ENCODE peak calls at places on chromosomes 16 and 17, in eight cellular contexts. Q is NCI-H345; U is midbrain; V is cardiac muscle cell; Y is NCI-H1105; O is A549; J is CD8-positive, alpha-beta T cell; L is cardiac fibroblast. G is an unnamed sample.
A peak's percentile ranks its signal among the peaks of the same experiment; 100 is the strongest.

GRCh38 chr16:88303890-88304819 is 78.6 kb upstream of the ZNF469 start:
- DNase-seq in Q (no peak), U (no peak), V (peak; percentile 95), Y (no peak), O (no peak), J (no peak), L (peak; percentile 93), G (no peak)

GRCh38 chr17:21177854-21178600 is 35.9 kb downstream of the TMEM11 start:
- DNase-seq in Q (no peak), U (no peak), V (no peak), Y (no peak), O (no peak), J (no peak), L (no peak), G (no peak)

GRCh38 chr17:83079340-83079747 is at the start of gene METRNL:
- DNase-seq in Q (peak; percentile 78), U (peak; percentile 59), V (peak; percentile 79), Y (no peak), O (peak; percentile 66), J (peak; percentile 64), L (peak; percentile 81), G (peak; percentile 55)

GRCh38 chr16:89153848-89154271 is 17.7 kb upstream of the CDH15 start:
- DNase-seq in Q (no peak), U (no peak), V (no peak), Y (no peak), O (no peak), J (no peak), L (no peak), G (no peak)

GRCh38 chr17:52106070-52106469 is 52.4 kb downstream of the CA10 start:
- DNase-seq in Q (no peak), U (no peak), V (no peak), Y (no peak), O (no peak), J (no peak), L (no peak), G (no peak)

GRCh38 chr17:78394209-78394608 is 15.8 kb downstream of the PGS1 start:
- DNase-seq in Q (peak; percentile 99), U (no peak), V (no peak), Y (peak; percentile 92), O (no peak), J (no peak), L (no peak), G (no peak)

GRCh38 chr16:56356276-56357241 is 68.8 kb downstream of the AMFR start:
- DNase-seq in Q (no peak), U (peak; percentile 82), V (peak; percentile 94), Y (peak; percentile 26), O (peak; percentile 85), J (peak; percentile 54), L (peak; percentile 91), G (peak; percentile 77)

GRCh38 chr17:62616993-62617893 is 10.2 kb upstream of the MRC2 start:
- DNase-seq in Q (no peak), U (no peak), V (no peak), Y (no peak), O (no peak), J (no peak), L (no peak), G (no peak)

GRCh38 chr17:82548681-82549303 is 29.3 kb downstream of the FOXK2 start:
- DNase-seq in Q (no peak), U (no peak), V (peak; percentile 21), Y (no peak), O (no peak), J (peak; percentile 23), L (no peak), G (no peak)

GRCh38 chr17:4497101-4497824 is 1.4 kb upstream of the SPNS2 start:
- DNase-seq in Q (no peak), U (no peak), V (no peak), Y (no peak), O (no peak), J (no peak), L (no peak), G (no peak)

GRCh38 chr16:85759136-85759535 is 8.2 kb upstream of the C16orf74 start:
- DNase-seq in Q (no peak), U (no peak), V (no peak), Y (no peak), O (no peak), J (no peak), L (no peak), G (no peak)

GRCh38 chr17:74757502-74757901 is 9.1 kb downstream of the NHERF1 start:
- DNase-seq in Q (no peak), U (peak; percentile 42), V (peak; percentile 44), Y (no peak), O (no peak), J (no peak), L (no peak), G (no peak)

GRCh38 chr17:27244481-27245223 is 49.3 kb upstream of the WSB1 start:
- DNase-seq in Q (no peak), U (peak; percentile 55), V (peak; percentile 99), Y (no peak), O (peak; percentile 58), J (no peak), L (peak; percentile 99), G (peak; percentile 68)

GRCh38 chr17:9934354-9934753 is 29.3 kb upstream of the RCVRN start:
- DNase-seq in Q (no peak), U (no peak), V (no peak), Y (no peak), O (no peak), J (no peak), L (no peak), G (no peak)

GRCh38 chr16:3971261-3971660 is 90.7 kb upstream of the CREBBP start:
- DNase-seq in Q (no peak), U (no peak), V (peak; percentile 58), Y (no peak), O (peak; percentile 32), J (no peak), L (peak; percentile 68), G (no peak)

GRCh38 chr16:81170824-81171223 is 67.7 kb upstream of the BCO1 start:
- DNase-seq in Q (no peak), U (no peak), V (no peak), Y (no peak), O (no peak), J (no peak), L (no peak), G (no peak)

GRCh38 chr16:30184430-30185140 is 1.2 kb downstream of the CORO1A start:
- DNase-seq in Q (peak; percentile 93), U (no peak), V (no peak), Y (peak; percentile 53), O (no peak), J (peak; percentile 48), L (no peak), G (no peak)

GRCh38 chr16:81881228-81881627 is 102.1 kb downstream of the PLCG2 start:
- DNase-seq in Q (no peak), U (no peak), V (no peak), Y (no peak), O (no peak), J (no peak), L (no peak), G (no peak)

GRCh38 chr16:3086596-3087242 is 12.4 kb downstream of the ZSCAN10 start:
- DNase-seq in Q (no peak), U (no peak), V (peak; percentile 41), Y (no peak), O (no peak), J (peak; percentile 26), L (peak; percentile 7), G (no peak)

GRCh38 chr17:14156689-14157088 is 80.0 kb downstream of the CDRT15 start:
- DNase-seq in Q (no peak), U (no peak), V (peak; percentile 29), Y (no peak), O (no peak), J (no peak), L (no peak), G (no peak)

GRCh38 chr16:83717814-83718213 is 90.0 kb upstream of the HSBP1 start:
- DNase-seq in Q (no peak), U (peak; percentile 51), V (peak; percentile 36), Y (no peak), O (no peak), J (no peak), L (peak; percentile 16), G (peak; percentile 79)

GRCh38 chr17:47990962-47991731 is 20.2 kb downstream of the CDK5RAP3 start:
- DNase-seq in Q (no peak), U (no peak), V (no peak), Y (no peak), O (no peak), J (no peak), L (no peak), G (no peak)

GRCh38 chr16:54174201-54174600 is 112.4 kb downstream of the IRX3 start:
- DNase-seq in Q (no peak), U (no peak), V (no peak), Y (no peak), O (no peak), J (no peak), L (no peak), G (no peak)

GRCh38 chr16:82741073-82741615 is 114.4 kb downstream of the CDH13 start:
- DNase-seq in Q (no peak), U (no peak), V (no peak), Y (no peak), O (no peak), J (no peak), L (no peak), G (no peak)